ENCODE peak calls at places on chromosome 16, in four cellular contexts. One of them, this sample, is unnamed.

GRCh38 chr16:30557397-30557949 is 701 bp downstream of the ZNF764 start:
- DNase-seq in ascending aorta: no peak
- DNase-seq in heart right ventricle: no peak
- DNase-seq in BE2C: no peak
- DNase-seq in this sample: no peak

GRCh38 chr16:12168054-12169018 is 191.8 kb downstream of the SNX29 start:
- DNase-seq in BE2C: no peak
- DNase-seq in ascending aorta: no peak
- DNase-seq in heart right ventricle: no peak
- DNase-seq in this sample: no peak

GRCh38 chr16:72850863-72851262 is 197.1 kb downstream of the ZFHX3 start:
- DNase-seq in ascending aorta: peak
- DNase-seq in heart right ventricle: no peak
- DNase-seq in BE2C: no peak
- DNase-seq in this sample: peak

GRCh38 chr16:81403601-81404391 is 40.8 kb upstream of the CMIP start:
- DNase-seq in ascending aorta: peak
- DNase-seq in BE2C: peak
- DNase-seq in heart right ventricle: peak
- DNase-seq in this sample: peak

GRCh38 chr16:58019866-58020538 is 5.6 kb upstream of the MMP15 start:
- DNase-seq in BE2C: no peak
- DNase-seq in heart right ventricle: no peak
- DNase-seq in ascending aorta: no peak
- DNase-seq in this sample: no peak

GRCh38 chr16:49216593-49216992 is 65.0 kb downstream of the CBLN1 start:
- DNase-seq in heart right ventricle: no peak
- DNase-seq in ascending aorta: no peak
- DNase-seq in BE2C: no peak
- DNase-seq in this sample: no peak

GRCh38 chr16:59192551-59193199 is 458.6 kb upstream of the GOT2 start:
- DNase-seq in BE2C: peak
- DNase-seq in heart right ventricle: no peak
- DNase-seq in ascending aorta: no peak
- DNase-seq in this sample: no peak

GRCh38 chr16:88703486-88704309 is 2.5 kb downstream of the RNF166 start:
- DNase-seq in BE2C: no peak
- DNase-seq in ascending aorta: no peak
- DNase-seq in heart right ventricle: peak
- DNase-seq in this sample: no peak

GRCh38 chr16:1052791-1053521 is 19.6 kb upstream of the SSTR5 start:
- DNase-seq in heart right ventricle: no peak
- DNase-seq in BE2C: no peak
- DNase-seq in ascending aorta: no peak
- DNase-seq in this sample: no peak

GRCh38 chr16:60246055-60246454 is 1511.9 kb upstream of the GOT2 start:
- DNase-seq in ascending aorta: no peak
- DNase-seq in heart right ventricle: no peak
- DNase-seq in BE2C: no peak
- DNase-seq in this sample: no peak

GRCh38 chr16:23324727-23325126 is 22.6 kb downstream of the SCNN1B start:
- DNase-seq in BE2C: no peak
- DNase-seq in ascending aorta: no peak
- DNase-seq in heart right ventricle: peak
- DNase-seq in this sample: no peak

GRCh38 chr16:75087040-75087979 is 29.3 kb downstream of the LDHD start:
- DNase-seq in heart right ventricle: peak
- DNase-seq in ascending aorta: no peak
- DNase-seq in BE2C: no peak
- DNase-seq in this sample: peak

GRCh38 chr16:61332461-61332860 is 703.8 kb downstream of the CDH8 start:
- DNase-seq in heart right ventricle: no peak
- DNase-seq in ascending aorta: no peak
- DNase-seq in BE2C: no peak
- DNase-seq in this sample: no peak

GRCh38 chr16:53899471-53899870 is 195.5 kb downstream of the FTO start:
- DNase-seq in ascending aorta: no peak
- DNase-seq in heart right ventricle: no peak
- DNase-seq in BE2C: no peak
- DNase-seq in this sample: peak

GRCh38 chr16:1580956-1581355 is 30.9 kb downstream of the IFT140 start:
- DNase-seq in heart right ventricle: no peak
- DNase-seq in BE2C: no peak
- DNase-seq in ascending aorta: no peak
- DNase-seq in this sample: no peak

GRCh38 chr16:1494129-1494640 is 1.0 kb downstream of the TELO2 start:
- DNase-seq in ascending aorta: no peak
- DNase-seq in BE2C: peak
- DNase-seq in heart right ventricle: peak
- DNase-seq in this sample: peak

GRCh38 chr16:23491490-23492391 is 18.6 kb downstream of the GGA2 start:
- DNase-seq in ascending aorta: no peak
- DNase-seq in BE2C: no peak
- DNase-seq in heart right ventricle: no peak
- DNase-seq in this sample: peak

GRCh38 chr16:75074920-75075687 is 41.5 kb downstream of the LDHD start:
- DNase-seq in heart right ventricle: no peak
- DNase-seq in BE2C: no peak
- DNase-seq in ascending aorta: peak
- DNase-seq in this sample: no peak

GRCh38 chr16:10971560-10971961 is 27.2 kb downstream of the CLEC16A start:
- DNase-seq in heart right ventricle: no peak
- DNase-seq in ascending aorta: no peak
- DNase-seq in BE2C: peak
- DNase-seq in this sample: peak
- TF ChIP-seq CTCF in heart right ventricle: peak
- TF ChIP-seq CTCF in ascending aorta: peak
- TF ChIP-seq CTCF in BE2C: peak
- TF ChIP-seq CTCF in this sample: peak

GRCh38 chr16:29114476-29115012 is 129.7 kb downstream of the LAT start:
- DNase-seq in heart right ventricle: no peak
- DNase-seq in ascending aorta: no peak
- DNase-seq in BE2C: no peak
- DNase-seq in this sample: no peak

GRCh38 chr16:29116980-29117379 is 132.1 kb downstream of the LAT start:
- DNase-seq in BE2C: no peak
- DNase-seq in ascending aorta: no peak
- DNase-seq in heart right ventricle: no peak
- DNase-seq in this sample: no peak

DNA sequence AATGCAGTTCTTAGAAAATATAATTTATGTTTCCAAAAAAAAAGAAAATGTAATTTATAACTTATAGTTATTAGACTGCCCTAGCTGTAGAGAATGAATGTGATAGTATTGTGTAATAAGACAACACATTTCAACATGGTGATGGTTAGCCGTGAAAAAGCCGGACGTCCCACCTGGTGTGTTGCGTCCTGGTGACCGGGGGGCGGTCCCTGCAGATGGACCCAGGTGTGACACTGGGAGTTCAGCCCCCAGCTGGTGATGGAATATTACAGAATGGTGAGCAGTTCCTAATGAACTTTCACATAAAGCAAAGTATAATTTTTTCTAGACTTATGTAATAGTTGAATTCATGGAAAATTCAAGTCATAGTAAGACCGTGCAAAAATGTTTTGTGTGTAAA is 132.8 kb downstream of the LAT start:
- DNase-seq in BE2C: no peak
- DNase-seq in ascending aorta: no peak
- DNase-seq in heart right ventricle: no peak
- DNase-seq in this sample: no peak
- H3K4me3 ChIP-seq in BE2C: no peak
- H3K4me3 ChIP-seq in ascending aorta: no peak
- H3K4me3 ChIP-seq in heart right ventricle: no peak
- H3K4me3 ChIP-seq in this sample: no peak

DNA sequence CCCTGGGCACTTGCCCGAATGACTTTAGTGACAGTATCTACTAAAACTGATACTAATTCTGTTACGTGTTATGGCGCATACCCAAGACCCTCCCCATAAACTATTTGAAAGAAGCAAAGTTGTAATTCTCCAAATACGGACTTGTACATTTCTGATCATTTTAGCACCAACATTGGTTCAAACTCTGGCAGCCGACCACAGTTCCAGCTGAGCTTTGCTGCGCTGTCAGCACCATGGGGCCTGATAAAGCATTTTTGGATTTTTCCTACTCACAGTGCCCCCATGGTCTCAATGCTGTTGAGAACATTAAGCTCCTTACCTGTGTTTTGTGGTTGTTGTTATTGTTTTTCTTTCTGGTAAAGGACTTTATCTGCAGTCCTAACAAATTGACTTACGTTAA is 460.7 kb downstream of the MAF start:
- DNase-seq in BE2C: no peak
- DNase-seq in ascending aorta: no peak
- DNase-seq in heart right ventricle: no peak
- DNase-seq in this sample: no peak
- TF ChIP-seq CTCF in BE2C: no peak
- TF ChIP-seq CTCF in ascending aorta: no peak
- TF ChIP-seq CTCF in heart right ventricle: no peak
- TF ChIP-seq CTCF in this sample: no peak

GRCh38 chr16:79659352-79659751 is 58.8 kb upstream of the MAF start:
- DNase-seq in heart right ventricle: no peak
- DNase-seq in ascending aorta: no peak
- DNase-seq in BE2C: no peak
- DNase-seq in this sample: no peak
- H3K4me3 ChIP-seq in heart right ventricle: no peak
- H3K4me3 ChIP-seq in ascending aorta: no peak
- H3K4me3 ChIP-seq in BE2C: no peak
- H3K4me3 ChIP-seq in this sample: no peak

GRCh38 chr16:27145630-27146029 is 57.7 kb upstream of the KDM8 start:
- DNase-seq in ascending aorta: no peak
- DNase-seq in BE2C: no peak
- DNase-seq in heart right ventricle: no peak
- DNase-seq in this sample: no peak

GRCh38 chr16:27154573-27155521 is 48.5 kb upstream of the KDM8 start:
- DNase-seq in BE2C: peak
- DNase-seq in heart right ventricle: peak
- DNase-seq in ascending aorta: no peak
- DNase-seq in this sample: peak

GRCh38 chr16:27149986-27150385 is 53.3 kb upstream of the KDM8 start:
- DNase-seq in BE2C: no peak
- DNase-seq in heart right ventricle: no peak
- DNase-seq in ascending aorta: no peak
- DNase-seq in this sample: no peak
- TF ChIP-seq CTCF in BE2C: no peak
- TF ChIP-seq CTCF in heart right ventricle: no peak
- TF ChIP-seq CTCF in ascending aorta: no peak
- TF ChIP-seq CTCF in this sample: no peak

DNA sequence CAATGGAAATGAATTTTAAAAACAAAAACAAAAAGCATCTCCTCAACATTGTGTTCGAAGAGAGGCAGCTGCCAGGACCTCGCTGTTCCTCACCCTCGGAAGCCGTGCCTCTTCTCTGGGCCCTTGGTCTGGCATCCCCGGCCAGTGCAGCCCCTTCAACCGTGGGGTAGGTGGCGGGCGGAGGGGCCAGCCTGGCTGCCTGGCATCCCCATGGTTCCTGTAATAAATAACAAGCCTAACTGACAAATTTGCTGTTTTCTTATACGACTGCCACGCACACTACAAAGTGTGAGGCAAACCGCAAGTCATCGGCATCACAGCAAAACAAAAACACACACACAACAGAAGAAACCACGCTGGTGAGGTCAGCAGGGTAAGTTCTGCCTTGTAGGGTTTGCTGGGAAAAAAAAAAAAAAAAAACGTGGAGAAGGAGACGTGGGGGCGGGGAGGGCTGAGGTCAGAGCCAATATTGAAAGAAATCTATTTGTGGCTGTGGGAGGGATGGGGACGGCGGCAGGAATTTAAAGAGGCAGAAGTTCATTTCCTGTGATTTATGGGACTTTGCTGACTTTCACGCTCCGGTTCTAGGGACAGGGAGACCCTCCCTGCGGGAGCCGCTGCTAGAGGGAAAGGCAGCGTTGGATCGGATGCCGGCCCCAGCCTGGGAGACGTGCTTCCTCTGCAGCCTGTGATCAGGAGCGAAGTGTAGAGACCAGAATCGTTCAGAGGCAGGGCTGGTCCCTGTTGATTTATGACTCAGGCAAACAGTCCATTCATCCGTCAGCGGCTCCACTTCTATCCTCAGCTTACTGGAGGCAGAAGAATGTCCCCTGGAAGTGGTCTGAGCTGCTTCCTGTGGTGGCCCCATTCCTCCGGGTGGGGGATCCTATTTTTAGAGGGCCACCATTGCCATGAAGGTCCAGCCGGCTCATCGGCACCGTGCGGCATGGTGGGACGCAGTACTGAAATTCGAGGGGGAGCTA is 162.8 kb downstream of the FOXL1 start:
- DNase-seq in ascending aorta: peak
- DNase-seq in BE2C: no peak
- DNase-seq in heart right ventricle: peak
- DNase-seq in this sample: peak
- H3K4me3 ChIP-seq in ascending aorta: peak
- H3K4me3 ChIP-seq in BE2C: no peak
- H3K4me3 ChIP-seq in heart right ventricle: peak
- H3K4me3 ChIP-seq in this sample: peak